ENCODE peak calls at places on chromosomes 11 and 22, in four cellular contexts. K, J, I and F are unnamed samples. For H3K9me3, the result is how much of the 10 kb centered on the place peaks cover.

GRCh38 chr11:112167145-112167544 is at the start of gene TEX12:
- DNase-seq in K (no peak), J (no peak), I (no peak), F (no peak)

GRCh38 chr11:80307676-80308075 is 866.8 kb upstream of the TENM4 start:
- DNase-seq in K (no peak), J (no peak), I (no peak), F (no peak)

GRCh38 chr11:86592659-86593451 is 79.6 kb downstream of the ME3 start:
- DNase-seq in K (no peak), J (no peak), I (peak), F (peak)

GRCh38 chr11:110128161-110128560 is 35.0 kb downstream of the ZC3H12C start:
- DNase-seq in K (no peak), J (peak), I (no peak), F (no peak)

GRCh38 chr11:75527938-75528845 is 2.5 kb upstream of the GDPD5 start:
- DNase-seq in K (no peak), J (no peak), I (no peak), F (peak)

GRCh38 chr22:36160499-36160942 is at the start of gene APOL3:
- DNase-seq in K (peak), J (no peak), I (no peak), F (no peak)

GRCh38 chr22:25488244-25489020 is 76.0 kb upstream of the GRK3 start:
- DNase-seq in K (peak), J (no peak), I (peak), F (no peak)

GRCh38 chr11:8269636-8270035 is 6.0 kb upstream of the LMO1 start:
- DNase-seq in K (no peak), J (peak), I (no peak), F (no peak)

DNA sequence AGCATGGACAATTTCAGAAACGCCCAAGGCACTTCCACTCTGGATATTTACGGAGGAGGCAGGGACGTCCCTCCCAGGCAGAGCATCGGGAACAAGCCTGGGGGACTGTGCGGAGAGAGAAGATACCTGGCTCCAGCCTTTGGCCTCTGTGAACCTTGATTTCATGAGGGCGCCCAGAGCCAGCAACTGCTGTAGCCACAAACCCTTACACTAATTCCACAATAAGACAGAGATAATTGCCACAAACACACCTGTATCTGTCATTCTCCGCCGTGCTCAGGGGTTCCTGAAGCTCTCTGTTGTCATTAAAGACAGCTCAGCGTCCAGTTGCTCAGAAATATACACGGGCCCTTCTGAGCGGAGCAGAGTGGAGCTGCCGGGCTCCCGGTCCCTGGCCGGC is 1292.1 kb downstream of the TBC1D22A start:
- DNase-seq in K (no peak), J (no peak), I (no peak), F (no peak)
- H3K9me3 ChIP-seq in K (under half), J (under half), I (under half), F (under half)

GRCh38 chr22:31953251-31953650 is 8.9 kb downstream of the YWHAH start:
- DNase-seq in K (no peak), J (no peak), I (no peak), F (no peak)
- TF ChIP-seq CTCF in K (no peak), J (no peak), I (no peak), F (no peak)

GRCh38 chr11:2657697-2658284 is 42.0 kb downstream of the KCNQ1OT1 start:
- DNase-seq in K (no peak), J (no peak), I (no peak), F (no peak)

GRCh38 chr11:2653930-2654739 is 45.7 kb downstream of the KCNQ1OT1 start:
- DNase-seq in K (peak), J (no peak), I (no peak), F (no peak)

GRCh38 chr11:2655320-2655719 is 44.5 kb downstream of the KCNQ1OT1 start:
- DNase-seq in K (no peak), J (no peak), I (no peak), F (no peak)

GRCh38 chr11:2656859-2657258 is 42.9 kb downstream of the KCNQ1OT1 start:
- DNase-seq in K (no peak), J (no peak), I (no peak), F (no peak)

GRCh38 chr11:2655834-2656622 is 43.8 kb downstream of the KCNQ1OT1 start:
- DNase-seq in K (peak), J (no peak), I (no peak), F (no peak)
- H3K9me3 ChIP-seq in K (half or more), J (under half), I (under half), F (half or more)

GRCh38 chr11:114058026-114058706 is 1.3 kb upstream of the ZBTB16 start:
- DNase-seq in K (no peak), J (peak), I (no peak), F (no peak)

GRCh38 chr11:114060402-114061052 is 1.0 kb downstream of the ZBTB16 start:
- DNase-seq in K (peak), J (peak), I (no peak), F (no peak)

GRCh38 chr11:114058871-114059277 is 637 bp upstream of the ZBTB16 start:
- DNase-seq in K (no peak), J (peak), I (no peak), F (no peak)

GRCh38 chr11:114059984-114060401 is 482 bp downstream of the ZBTB16 start:
- DNase-seq in K (no peak), J (peak), I (no peak), F (peak)

DNA sequence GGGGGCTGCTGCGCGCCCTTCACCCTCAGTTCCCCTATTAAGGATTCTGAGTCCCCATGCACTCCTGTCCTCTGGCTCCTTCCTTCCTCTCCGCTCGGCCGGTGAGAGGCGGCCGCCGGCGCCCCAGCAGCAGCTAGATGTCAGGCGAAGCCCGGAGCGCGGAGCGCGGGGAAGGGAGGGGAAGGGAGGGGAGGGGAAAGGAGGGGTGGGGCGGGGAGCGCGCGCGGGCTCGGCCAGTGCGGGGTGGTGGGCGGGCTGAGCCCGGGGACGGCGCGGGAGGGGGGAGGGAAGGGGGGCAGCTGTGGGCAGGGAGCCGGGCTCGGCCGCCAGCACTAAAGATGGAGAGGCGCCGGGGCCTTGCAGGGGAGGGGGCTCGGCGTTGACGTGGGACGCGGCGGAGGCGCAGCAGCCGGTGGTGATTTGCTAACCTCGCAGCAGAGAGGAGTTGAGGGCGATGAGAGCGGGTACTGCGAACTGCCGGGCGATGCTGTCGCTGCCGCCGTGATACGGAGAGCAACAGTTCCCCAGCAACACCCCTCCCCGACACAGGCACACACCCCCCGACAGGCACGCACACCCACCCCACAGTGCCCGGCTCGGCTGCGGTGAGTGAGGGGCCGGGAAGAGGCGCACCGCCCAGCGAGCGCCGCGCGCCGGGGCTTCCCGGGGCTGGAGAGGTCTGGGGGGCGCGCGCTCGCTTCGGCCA is at the start of gene ZBTB16:
- DNase-seq in K (peak), J (peak), I (no peak), F (peak)
- TF ChIP-seq CTCF in K (peak), J (no peak), I (no peak), F (no peak)

DNA sequence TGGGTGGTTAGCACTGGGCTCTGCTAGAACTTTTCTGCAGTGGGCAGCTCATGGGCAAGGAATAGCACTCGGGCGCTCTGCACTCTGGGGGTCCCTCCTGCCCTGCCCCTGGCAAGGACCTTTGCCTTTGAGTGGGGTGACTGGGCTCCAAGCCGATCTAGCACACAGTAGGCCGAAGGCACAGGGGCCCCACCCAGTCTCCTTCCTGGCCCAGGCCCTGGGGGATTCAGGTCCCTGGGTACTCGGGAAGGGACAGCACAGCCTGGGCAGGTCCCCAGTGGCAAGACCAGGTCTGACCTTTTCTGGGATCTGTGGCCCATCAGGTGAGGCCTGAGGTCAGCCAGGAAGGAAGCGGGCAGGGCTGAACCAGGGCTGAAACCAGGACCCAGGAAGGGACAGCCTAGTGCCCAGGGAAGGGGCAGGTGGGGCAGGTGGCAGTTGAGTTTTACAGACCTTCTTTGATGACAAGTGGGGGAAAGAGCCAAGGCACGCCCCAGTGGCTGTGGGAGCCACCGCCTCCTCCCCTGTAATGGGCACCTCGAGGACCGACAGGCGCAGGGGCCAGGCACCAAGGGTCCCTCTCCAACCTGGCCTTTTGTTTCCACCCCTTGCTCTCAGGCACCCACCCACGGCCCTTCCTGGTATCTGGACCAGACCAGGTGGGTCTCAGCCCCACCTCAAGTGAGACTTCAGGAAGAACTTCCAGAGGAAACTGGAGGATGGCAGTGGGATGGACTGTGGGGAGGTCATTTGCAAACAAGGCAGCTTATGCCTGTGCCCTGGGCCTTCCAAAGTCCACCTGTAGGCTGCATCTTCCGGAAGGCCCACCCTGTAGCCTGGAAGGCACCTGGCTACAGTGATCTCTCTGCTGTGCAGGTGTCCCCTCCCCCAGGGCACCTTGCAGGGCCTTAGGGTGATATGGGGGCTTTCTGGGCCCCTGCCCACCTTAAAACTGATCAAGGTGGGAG is 883 bp upstream of the AIFM3 start:
- DNase-seq in K (no peak), J (no peak), I (no peak), F (no peak)
- H3K9me3 ChIP-seq in K (under half), J (under half), I (under half), F (under half)

DNA sequence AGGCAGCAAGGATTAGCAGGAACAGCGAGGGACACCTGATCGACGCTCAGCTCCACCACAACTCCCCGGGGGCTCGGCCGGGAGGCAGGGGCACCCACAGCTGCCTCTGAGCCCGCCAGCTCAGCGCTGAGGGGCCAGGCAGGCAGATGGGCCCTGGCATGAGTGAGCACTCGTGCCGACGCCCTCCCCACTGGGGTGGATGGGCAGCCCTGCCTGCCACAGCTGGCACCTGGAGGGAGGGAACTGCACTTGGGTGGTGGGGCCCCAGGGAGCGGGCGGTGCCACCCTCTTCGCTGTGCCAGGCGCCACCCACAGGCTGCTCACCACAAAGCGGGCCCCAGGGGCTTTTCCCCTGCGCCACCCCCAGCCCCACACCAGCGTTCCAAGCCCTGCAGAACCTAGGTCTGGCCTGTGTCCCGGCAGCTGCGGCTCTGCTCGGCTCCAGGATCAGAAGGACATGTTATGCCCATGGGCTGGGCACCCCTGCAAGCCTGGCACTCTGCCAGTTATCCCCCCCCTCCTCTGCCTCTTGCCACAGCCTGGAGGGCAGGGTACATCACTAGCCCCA is 28.8 kb downstream of the WNT7B start:
- DNase-seq in K (no peak), J (no peak), I (no peak), F (no peak)
- TF ChIP-seq CTCF in K (no peak), J (no peak), I (no peak), F (no peak)

GRCh38 chr22:49240472-49240871 is 587.2 kb downstream of the BRD1 start:
- DNase-seq in K (peak), J (no peak), I (no peak), F (no peak)

GRCh38 chr22:49238181-49239141 is 589.2 kb downstream of the BRD1 start:
- DNase-seq in K (peak), J (no peak), I (no peak), F (no peak)

GRCh38 chr22:49241174-49241851 is 586.4 kb downstream of the BRD1 start:
- DNase-seq in K (peak), J (no peak), I (no peak), F (no peak)

GRCh38 chr22:49239264-49240015 is 588.2 kb downstream of the BRD1 start:
- DNase-seq in K (peak), J (no peak), I (no peak), F (no peak)

GRCh38 chr22:49240016-49240380 is 587.7 kb downstream of the BRD1 start:
- DNase-seq in K (peak), J (no peak), I (no peak), F (no peak)
- H3K9me3 ChIP-seq in K (under half), J (under half), I (under half), F (under half)

GRCh38 chr11:396511-396947 is 2.5 kb downstream of the PKP3 start:
- DNase-seq in K (no peak), J (no peak), I (no peak), F (no peak)
- TF ChIP-seq CTCF in K (peak), J (peak), I (peak), F (peak)